ENCODE peak calls at places on chromosomes 1 and 21, in nine cellular contexts. G is ovary; Z is H1; V is Karpas-422; J is adrenal gland; X is brain microvascular endothelial cell; T is fibroblast of lung; H is CD4-positive, alpha-beta memory T cell; N is suprapubic skin. A is an unnamed sample.

GRCh38 chr1:53521900-53522552 is 62.8 kb downstream of the DMRTB1 start:
- DNase-seq in G (no peak), T (peak; percentile 64), X (no peak), V (no peak), N (no peak), J (no peak), Z (no peak), H (no peak), A (no peak)

GRCh38 chr21:33578959-33579542 is 9.4 kb downstream of the DONSON start:
- DNase-seq in X (no peak), J (no peak), Z (no peak), V (no peak), T (peak; percentile 33), G (no peak), H (no peak), N (no peak), A (no peak)

GRCh38 chr1:64087768-64088167 is 115.7 kb upstream of the UBE2U start:
- DNase-seq in N (no peak), Z (no peak), H (no peak), X (peak; percentile 88), G (no peak), J (no peak), V (no peak), T (peak; percentile 92), A (no peak)

GRCh38 chr1:229192851-229193250 is 78.1 kb upstream of the RAB4A start:
- DNase-seq in V (no peak), T (no peak), G (no peak), H (no peak), Z (no peak), X (no peak), J (no peak), N (no peak), A (no peak)

GRCh38 chr1:247530785-247531184 is 5.5 kb downstream of the OR2C3 start:
- DNase-seq in H (no peak), G (no peak), X (no peak), Z (no peak), N (no peak), T (no peak), J (no peak), V (no peak), A (no peak)

GRCh38 chr1:63987014-63987630 is 213.3 kb downstream of the ROR1 start:
- DNase-seq in J (no peak), Z (no peak), G (no peak), H (no peak), V (no peak), T (peak; percentile 68), X (peak; percentile 63), N (no peak), A (no peak)

GRCh38 chr1:182066934-182067333 is 5.4 kb upstream of the ZNF648 start:
- DNase-seq in N (no peak), H (no peak), X (no peak), J (no peak), V (no peak), Z (no peak), T (no peak), G (no peak), A (no peak)

GRCh38 chr1:213989071-213989739 is 1.4 kb downstream of the PROX1 start:
- DNase-seq in G (peak; percentile 61), H (no peak), T (no peak), J (peak; percentile 68), Z (peak; percentile 71), N (no peak), V (peak; percentile 72), X (no peak), A (no peak)

GRCh38 chr1:166133276-166133841 is 33.4 kb downstream of the FAM78B start:
- DNase-seq in H (no peak), T (peak; percentile 1), J (no peak), X (no peak), N (no peak), G (no peak), V (peak; percentile 55), Z (no peak), A (no peak)

GRCh38 chr1:65442442-65442841 is 22.0 kb downstream of the LEPR start:
- DNase-seq in T (no peak), G (no peak), H (no peak), X (no peak), Z (no peak), J (no peak), N (no peak), V (no peak), A (no peak)

GRCh38 chr1:47031059-47031458 is 7.6 kb downstream of the CYP4X1 start:
- DNase-seq in T (peak; percentile 0), V (no peak), N (no peak), H (no peak), J (no peak), Z (no peak), G (no peak), X (peak; percentile 52), A (no peak)

GRCh38 chr21:39518845-39519205 is 67.1 kb downstream of the SH3BGR start:
- DNase-seq in J (no peak), G (no peak), H (no peak), X (no peak), N (no peak), V (no peak), T (peak; percentile 3), Z (no peak), A (no peak)

GRCh38 chr21:46155514-46156377 is at the start of gene FTCD:
- DNase-seq in T (no peak), N (peak; percentile 46), G (no peak), H (no peak), V (no peak), X (no peak), Z (peak; percentile 46), J (no peak), A (no peak)

GRCh38 chr1:229111703-229112319 is 159.1 kb upstream of the RAB4A start:
- DNase-seq in X (no peak), G (no peak), N (no peak), T (peak; percentile 65), J (no peak), H (no peak), V (no peak), Z (no peak), A (no peak)

GRCh38 chr1:13505020-13505419 is 8.8 kb downstream of the LRRC38 start:
- DNase-seq in T (no peak), H (no peak), Z (no peak), J (no peak), N (no peak), V (no peak), G (no peak), X (no peak), A (no peak)

GRCh38 chr1:48596036-48596435 is 124.0 kb upstream of the SPATA6 start:
- DNase-seq in Z (peak; percentile 47), G (no peak), H (no peak), V (no peak), T (no peak), X (no peak), J (no peak), N (no peak), A (no peak)

GRCh38 chr1:198970919-198971318 is 332.1 kb downstream of the PTPRC start:
- DNase-seq in G (no peak), J (no peak), H (no peak), X (no peak), N (no peak), V (no peak), Z (no peak), T (peak; percentile 71), A (no peak)

DNA sequence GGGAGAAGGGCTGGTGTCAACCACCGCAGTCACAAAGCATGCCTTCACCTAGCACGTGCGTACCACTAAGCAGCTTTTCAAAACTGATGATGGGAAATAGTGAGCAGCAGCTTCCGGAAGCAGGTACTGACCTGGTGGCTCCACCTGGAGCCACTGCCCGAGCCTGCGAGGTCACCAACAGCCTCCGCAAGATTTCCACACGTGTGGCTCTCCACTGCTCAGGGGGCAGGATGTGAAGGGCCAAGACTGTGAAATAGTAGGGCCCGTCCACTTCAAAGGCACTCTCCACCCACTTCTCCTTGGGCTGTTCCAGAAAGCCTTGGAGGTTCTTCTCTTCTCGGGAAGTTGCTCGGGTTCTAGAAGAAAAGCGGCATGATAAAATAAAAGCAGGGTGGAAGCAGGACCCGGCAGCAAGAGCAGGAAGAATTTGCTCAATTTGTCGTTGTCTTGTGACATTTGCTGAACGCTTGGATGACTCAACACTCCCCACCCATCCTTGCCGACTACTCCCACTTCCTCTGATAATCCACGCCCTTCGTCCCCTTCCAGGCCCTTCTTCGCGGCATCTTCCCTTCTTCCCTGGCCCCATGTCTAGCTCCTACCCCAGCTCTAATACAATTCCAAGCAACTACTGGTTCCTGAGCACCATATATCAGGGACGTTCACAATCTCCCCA is 124.9 kb upstream of the IFFO2 start:
- DNase-seq in X (peak; percentile 51), H (no peak), V (no peak), Z (no peak), N (no peak), T (peak; percentile 69), J (no peak), G (no peak), A (no peak)
- H3K4me3 ChIP-seq in X (no peak overlapping the region), H (no peak overlapping the region), V (no peak overlapping the region), Z (no peak overlapping the region), N (peak overlapping the region; percentile 43), T (no peak overlapping the region), J (no peak overlapping the region), G (no peak overlapping the region), A (no peak overlapping the region)

DNA sequence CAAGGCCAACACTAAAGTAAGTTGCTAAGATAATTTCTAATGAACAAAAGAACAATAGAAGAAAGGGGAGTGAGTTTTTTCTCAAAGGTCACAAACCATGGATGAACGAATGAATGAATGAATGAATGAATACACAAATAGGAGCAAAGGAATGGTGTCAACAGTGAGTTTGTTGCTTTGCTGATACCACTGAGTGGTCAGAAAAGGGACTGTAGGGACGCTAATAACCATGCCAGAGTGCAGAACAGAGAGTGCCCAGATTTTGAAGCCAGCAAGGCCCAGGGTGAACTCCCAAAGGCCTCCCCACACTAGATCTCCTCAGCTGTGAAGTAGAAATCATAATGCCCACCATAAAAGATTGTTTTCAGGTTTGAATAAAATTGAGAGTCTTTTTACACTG is 15.9 kb downstream of the CD58 start:
- DNase-seq in Z (no peak), V (no peak), J (no peak), T (no peak), X (no peak), N (no peak), G (no peak), H (no peak), A (no peak)
- H3K27ac ChIP-seq in Z (no peak overlapping the region), V (no peak overlapping the region), J (no peak overlapping the region), T (no peak overlapping the region), X (no peak overlapping the region), N (no peak overlapping the region), G (no peak overlapping the region), H (no peak overlapping the region), A (no peak overlapping the region)

GRCh38 chr1:39898146-39898545 is 3.6 kb downstream of the MYCL start:
- DNase-seq in H (no peak), G (no peak), T (no peak), J (no peak), V (no peak), Z (no peak), N (no peak), X (no peak), A (no peak)
- H3K4me3 ChIP-seq in H (no peak overlapping the region), G (no peak overlapping the region), T (no peak overlapping the region), J (no peak overlapping the region), V (no peak overlapping the region), Z (peak overlapping the region; percentile 48), N (no peak overlapping the region), X (no peak overlapping the region), A (no peak overlapping the region)

DNA sequence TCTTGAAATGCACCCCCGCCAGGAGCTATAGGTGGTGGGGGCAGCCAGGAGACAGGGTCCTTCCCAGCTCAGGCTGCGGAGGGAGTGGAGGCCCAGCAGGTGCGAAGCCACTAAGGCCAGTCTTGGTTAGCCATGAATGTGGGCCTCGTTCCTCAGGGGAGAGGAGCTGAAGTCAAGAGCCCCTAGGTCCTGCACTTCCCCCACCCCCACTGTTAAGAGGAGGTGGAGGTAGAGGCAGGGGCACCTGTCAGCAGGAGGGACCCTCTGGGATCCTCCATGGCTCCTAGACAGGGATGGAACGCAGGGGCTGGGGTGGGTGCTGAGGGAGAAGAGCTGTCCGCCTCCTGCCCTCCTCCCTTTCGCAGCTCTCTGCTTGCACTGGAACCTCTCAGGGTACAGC is 37.1 kb downstream of the MATN1 start:
- DNase-seq in T (no peak), Z (no peak), G (no peak), V (no peak), X (no peak), J (no peak), H (no peak), N (no peak), A (no peak)
- H3K27ac ChIP-seq in T (no peak overlapping the region), Z (no peak overlapping the region), G (no peak overlapping the region), V (no peak overlapping the region), X (no peak overlapping the region), J (no peak overlapping the region), H (no peak overlapping the region), N (no peak overlapping the region), A (no peak overlapping the region)

A was measured in AG04450.